ENCODE peak calls at places on chromosomes 1 and 21, in nine cellular contexts. C is suprapubic skin; U is AG04450; J is heart left ventricle; H is breast epithelium; O is cardiac muscle cell; F is AG10803; Q is stomach; D is CD8-positive, alpha-beta T cell. Y is an unnamed sample.

GRCh38 chr1:114251573-114251939 is 97.9 kb upstream of the SYT6 start:
- DNase-seq in C (no peak), U (no peak), J (no peak), H (no peak), O (no peak), F (no peak), Q (no peak), D (no peak), Y (no peak)

GRCh38 chr1:168019407-168019806 is 82.5 kb upstream of the MPC2 start:
- DNase-seq in C (no peak), U (no peak), J (no peak), H (no peak), O (no peak), F (no peak), Q (no peak), D (no peak), Y (no peak)

GRCh38 chr1:110235839-110236682 is 25.9 kb downstream of the KCNC4 start:
- DNase-seq in C (no peak), U (peak), J (no peak), H (no peak), O (no peak), F (peak), Q (no peak), D (no peak), Y (no peak)

GRCh38 chr1:25068829-25069228 is 138.8 kb upstream of the RUNX3 start:
- DNase-seq in C (no peak), U (no peak), J (no peak), H (no peak), O (no peak), F (no peak), Q (no peak), D (no peak), Y (no peak)

GRCh38 chr1:42008264-42008663 is 89.5 kb upstream of the HIVEP3 start:
- DNase-seq in C (no peak), U (no peak), J (no peak), H (no peak), O (no peak), F (no peak), Q (no peak), D (no peak), Y (no peak)

GRCh38 chr1:230120289-230120948 is 53.4 kb downstream of the GALNT2 start:
- DNase-seq in C (peak), U (no peak), J (peak), H (no peak), O (no peak), F (no peak), Q (no peak), D (no peak), Y (no peak)

GRCh38 chr1:33143698-33144097 is 38.1 kb downstream of the TRIM62 start:
- DNase-seq in C (no peak), U (peak), J (no peak), H (no peak), O (no peak), F (peak), Q (no peak), D (no peak), Y (no peak)

GRCh38 chr1:64240209-64240608 is 36.8 kb downstream of the UBE2U start:
- DNase-seq in C (no peak), U (no peak), J (no peak), H (no peak), O (no peak), F (peak), Q (no peak), D (no peak), Y (no peak)

GRCh38 chr1:216178266-216178665 is 245.0 kb downstream of the USH2A start:
- DNase-seq in C (no peak), U (peak), J (no peak), H (no peak), O (no peak), F (no peak), Q (no peak), D (no peak), Y (no peak)

GRCh38 chr1:184882649-184883303 is 91.5 kb downstream of the NIBAN1 start:
- DNase-seq in C (no peak), U (no peak), J (peak), H (peak), O (no peak), F (peak), Q (peak), D (no peak), Y (no peak)

GRCh38 chr1:160747717-160748116 is 8.7 kb downstream of the SLAMF7 start:
- DNase-seq in C (no peak), U (no peak), J (no peak), H (no peak), O (no peak), F (no peak), Q (no peak), D (no peak), Y (no peak)

GRCh38 chr1:207789792-207790787 is 38.2 kb downstream of the CD46 start:
- DNase-seq in C (no peak), U (no peak), J (no peak), H (no peak), O (no peak), F (no peak), Q (no peak), D (no peak), Y (peak)

DNA sequence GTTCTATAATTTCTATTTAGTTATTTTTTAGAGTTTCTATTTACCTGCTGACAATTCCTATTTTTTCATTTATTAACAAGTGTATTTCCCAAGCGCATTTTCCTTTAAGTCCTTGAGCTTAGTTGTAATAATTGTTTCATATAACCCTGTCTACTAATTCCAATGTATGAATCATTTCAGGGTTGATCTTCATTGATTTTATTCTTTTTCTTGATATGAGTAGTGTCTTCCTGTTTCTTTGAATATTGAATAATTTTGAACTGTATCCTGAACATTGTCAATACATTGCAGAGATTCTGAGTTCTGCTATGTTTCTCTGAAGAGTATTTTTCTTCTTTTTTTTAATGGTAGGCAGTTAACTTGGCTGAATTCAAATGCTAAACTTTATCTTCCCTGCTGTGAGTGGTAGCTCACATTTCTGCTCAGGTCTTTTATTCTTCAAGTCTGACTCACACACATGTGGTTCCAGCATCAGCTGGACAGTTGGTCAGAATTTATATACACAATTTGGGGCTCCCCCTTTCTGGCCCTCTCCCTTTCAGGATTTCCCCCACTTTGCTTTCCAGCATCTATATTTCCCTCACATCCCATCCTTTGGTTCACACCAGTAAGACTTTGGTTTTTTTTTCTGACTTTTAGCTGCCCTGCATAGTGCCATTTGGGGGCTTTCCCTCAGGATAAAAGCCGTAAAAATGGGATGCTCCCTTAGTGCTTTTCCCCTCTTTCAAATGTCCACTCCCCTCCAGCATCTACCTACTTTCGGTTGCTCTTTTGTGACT is 54.4 kb upstream of the WDR26 start:
- DNase-seq in C (no peak), U (no peak), J (no peak), H (no peak), O (no peak), F (no peak), Q (no peak), D (no peak), Y (no peak)
- TF ChIP-seq CTCF in C (no peak), U (no peak), J (no peak), H (no peak), O (no peak), F (no peak), Q (no peak), D (no peak), Y (no peak)

DNA sequence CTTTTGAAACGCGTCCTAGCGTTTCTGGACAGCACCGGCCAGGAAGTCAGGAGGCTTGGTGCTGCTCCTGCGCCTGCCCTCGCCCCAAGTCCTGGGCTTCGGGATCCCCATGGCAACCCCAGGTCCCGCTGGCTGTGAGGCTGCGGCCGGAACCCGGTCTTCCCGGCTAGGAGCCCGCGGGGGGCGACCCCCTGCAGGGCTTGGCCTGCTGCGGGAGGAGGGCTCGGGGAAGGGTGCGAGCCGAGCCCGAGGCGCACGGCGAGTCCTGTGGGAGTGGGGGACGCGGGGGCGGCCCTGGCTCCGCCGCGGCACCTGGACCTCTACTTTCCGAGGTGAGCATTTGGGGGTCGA is 345 bp downstream of the MORN1 start:
- DNase-seq in C (no peak), U (no peak), J (no peak), H (no peak), O (peak), F (peak), Q (no peak), D (no peak), Y (no peak)
- H3K4me3 ChIP-seq in C (peak), U (peak), J (peak), H (peak), O (peak), F (peak), Q (peak), D (peak), Y (peak)

GRCh38 chr1:98661544-98662353 is at the start of gene SNX7:
- DNase-seq in C (peak), U (peak), J (peak), H (peak), O (peak), F (peak), Q (peak), D (no peak), Y (peak)
- TF ChIP-seq CTCF in C (no peak), U (peak), J (no peak), H (no peak), O (peak), F (no peak), Q (no peak), D (no peak), Y (no peak)

GRCh38 chr1:1460540-1461130 is 10.9 kb upstream of the ATAD3B start:
- DNase-seq in C (no peak), U (no peak), J (no peak), H (no peak), O (no peak), F (no peak), Q (no peak), D (no peak), Y (no peak)

GRCh38 chr1:1463312-1463711 is 8.3 kb upstream of the ATAD3B start:
- DNase-seq in C (no peak), U (no peak), J (no peak), H (no peak), O (no peak), F (no peak), Q (no peak), D (no peak), Y (no peak)

GRCh38 chr1:1461721-1462317 is 9.7 kb upstream of the ATAD3B start:
- DNase-seq in C (no peak), U (no peak), J (no peak), H (no peak), O (no peak), F (no peak), Q (no peak), D (no peak), Y (no peak)

DNA sequence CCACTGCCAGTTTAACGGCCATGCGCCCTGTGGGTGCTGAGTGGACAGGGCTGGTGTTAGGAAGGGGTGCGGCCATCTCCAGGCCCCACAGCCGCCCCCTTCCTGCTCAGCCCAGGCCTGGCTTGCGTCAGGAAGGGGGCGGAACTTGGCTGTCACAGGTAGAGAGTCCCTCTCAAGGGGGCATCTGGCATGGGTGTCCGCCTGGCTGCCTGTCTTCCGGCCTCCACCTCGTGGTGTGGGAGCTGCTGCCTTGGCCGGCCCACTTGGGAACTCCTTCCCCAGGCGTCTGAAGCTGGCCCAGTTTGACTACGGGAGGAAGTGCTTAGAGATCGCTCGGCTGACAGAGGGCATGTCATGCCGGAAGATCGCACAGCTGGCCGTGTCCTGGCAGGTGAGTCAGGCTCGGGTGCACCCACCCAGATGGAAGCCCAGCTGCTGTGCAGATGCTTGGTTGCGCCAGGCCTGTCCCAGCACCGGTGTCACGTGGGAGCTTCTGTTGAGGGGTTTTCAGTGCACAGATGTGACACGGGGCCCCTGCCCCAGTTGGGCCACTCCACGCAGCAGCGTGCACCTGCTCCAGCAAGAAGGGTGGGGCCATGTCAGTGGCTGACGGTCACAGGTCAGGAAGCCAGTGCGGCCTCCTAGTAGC is 9.1 kb upstream of the ATAD3B start:
- DNase-seq in C (no peak), U (no peak), J (no peak), H (peak), O (peak), F (peak), Q (no peak), D (no peak), Y (no peak)
- H3K4me3 ChIP-seq in C (no peak), U (no peak), J (peak), H (peak), O (no peak), F (no peak), Q (no peak), D (no peak), Y (no peak)

GRCh38 chr21:26965567-26966359 is 1.1 kb downstream of the ADAMTS5 start:
- DNase-seq in C (peak), U (no peak), J (peak), H (peak), O (peak), F (peak), Q (peak), D (no peak), Y (no peak)
- TF ChIP-seq CTCF in C (no peak), U (peak), J (peak), H (no peak), O (peak), F (peak), Q (no peak), D (no peak), Y (no peak)

DNA sequence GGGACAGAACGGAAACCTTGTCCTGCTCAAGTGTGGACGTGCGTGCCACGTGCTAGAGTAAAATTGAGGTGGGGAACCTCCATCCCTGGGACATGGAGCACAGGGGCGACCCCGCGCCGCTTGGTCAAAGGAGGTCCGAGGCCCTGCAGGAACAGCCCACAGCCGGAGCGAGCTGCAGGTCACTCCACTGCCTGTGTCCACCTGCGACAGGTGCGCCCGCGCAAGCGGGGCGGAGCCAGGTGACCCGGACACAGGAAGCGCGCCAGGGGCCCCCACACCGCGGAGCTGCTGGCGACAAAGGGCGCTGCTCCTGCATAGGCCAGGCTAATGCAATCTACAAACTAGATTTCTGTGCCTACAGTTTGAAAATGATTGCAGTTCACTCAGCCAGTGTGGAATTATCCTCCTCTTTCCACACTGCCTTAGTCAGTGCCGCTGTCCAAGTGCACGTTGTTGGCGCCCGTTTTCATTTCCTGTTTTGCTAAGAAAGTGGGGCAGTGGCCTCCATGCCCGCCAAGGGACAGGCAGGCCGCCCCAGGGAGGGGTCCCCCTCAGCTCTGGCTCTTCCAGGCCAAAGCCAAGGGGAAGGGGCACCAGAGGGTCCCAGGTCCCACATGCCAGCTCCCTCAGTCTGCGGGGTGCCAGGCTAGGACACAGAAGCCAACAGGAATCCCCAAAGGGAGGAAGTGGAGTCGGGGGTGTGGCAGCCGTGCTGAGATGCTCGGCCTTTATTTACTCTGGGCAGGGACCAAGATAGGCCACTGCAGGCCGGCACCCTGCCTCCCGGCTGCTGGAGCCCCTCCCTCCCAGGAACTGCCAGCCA is 4.3 kb upstream of the NADK start:
- DNase-seq in C (no peak), U (no peak), J (peak), H (no peak), O (peak), F (peak), Q (peak), D (peak), Y (no peak)
- H3K4me3 ChIP-seq in C (peak), U (no peak), J (peak), H (peak), O (peak), F (no peak), Q (peak), D (peak), Y (peak)

GRCh38 chr1:203328714-203329122 is 22.2 kb downstream of the FMOD start:
- DNase-seq in C (no peak), U (no peak), J (no peak), H (no peak), O (peak), F (no peak), Q (peak), D (no peak), Y (peak)

GRCh38 chr1:203325004-203325417 is 19.7 kb downstream of the BTG2 start:
- DNase-seq in C (no peak), U (no peak), J (no peak), H (no peak), O (no peak), F (no peak), Q (no peak), D (peak), Y (no peak)

GRCh38 chr1:203326830-203327683 is 21.7 kb downstream of the BTG2 start:
- DNase-seq in C (peak), U (peak), J (peak), H (peak), O (peak), F (peak), Q (peak), D (peak), Y (peak)

GRCh38 chr1:203325418-203326091 is 20.2 kb downstream of the BTG2 start:
- DNase-seq in C (no peak), U (no peak), J (peak), H (no peak), O (no peak), F (no peak), Q (peak), D (no peak), Y (no peak)

GRCh38 chr1:203327684-203328457 is 22.6 kb downstream of the BTG2 start:
- DNase-seq in C (no peak), U (no peak), J (peak), H (no peak), O (peak), F (peak), Q (peak), D (peak), Y (peak)
- TF ChIP-seq CTCF in C (peak), U (peak), J (peak), H (peak), O (peak), F (peak), Q (no peak), D (no peak), Y (peak)

Y was measured in Caco-2.